ENCODE peak calls at places on chromosomes 2 and 18, in seven cellular contexts. I, G, E, D, L, V and X are unnamed samples.

GRCh38 chr2:10344105-10345066 is 41.7 kb downstream of the HPCAL1 start:
- DNase-seq in L (no peak), I (peak), E (no peak), G (no peak), V (no peak), D (no peak), X (peak)

GRCh38 chr2:165902929-165903328 is 50.6 kb downstream of the TTC21B start:
- DNase-seq in D (peak), E (peak), I (no peak), G (peak), V (peak), L (no peak), X (no peak)

GRCh38 chr2:226671177-226671676 is 128.4 kb downstream of the IRS1 start:
- DNase-seq in V (no peak), I (no peak), E (no peak), G (no peak), L (no peak), D (peak), X (no peak)

GRCh38 chr2:101476605-101477208 is 1.8 kb upstream of the RFX8 start:
- DNase-seq in D (no peak), E (no peak), V (no peak), G (peak), L (no peak), I (no peak), X (no peak)

GRCh38 chr2:234372506-234372905 is 124.4 kb downstream of the ARL4C start:
- DNase-seq in G (no peak), D (no peak), I (no peak), L (no peak), E (no peak), V (no peak), X (no peak)

GRCh38 chr2:101018934-101019333 is 16.8 kb downstream of the RPL31 start:
- DNase-seq in V (no peak), E (no peak), L (no peak), I (no peak), D (no peak), G (no peak), X (no peak)

GRCh38 chr2:171348056-171348455 is 85.7 kb downstream of the METTL8 start:
- DNase-seq in G (no peak), D (no peak), I (no peak), V (no peak), L (no peak), E (peak), X (no peak)

GRCh38 chr2:172415759-172416158 is 11.6 kb upstream of the ITGA6 start:
- DNase-seq in L (no peak), I (no peak), D (no peak), E (no peak), G (no peak), V (no peak), X (no peak)

GRCh38 chr2:55014962-55015939 is 35.0 kb downstream of the RTN4 start:
- DNase-seq in L (peak), G (peak), V (peak), I (no peak), D (peak), E (peak), X (no peak)

GRCh38 chr2:217839073-217839749 is 163.6 kb downstream of the TNS1 start:
- DNase-seq in L (no peak), V (no peak), D (no peak), E (no peak), I (no peak), G (no peak), X (no peak)

GRCh38 chr18:63470751-63471150 is 6.0 kb upstream of the SERPINB5 start:
- DNase-seq in L (no peak), E (no peak), G (no peak), V (no peak), D (no peak), I (no peak), X (no peak)